ENCODE peak calls at places on chromosomes 4 and X, in nine cellular contexts. R is body of pancreas, W is amygdala, B is GM13977, M is astrocyte of the spinal cord, F is cortex of kidney, U is H1, C is nephron progenitor cell, D is cardiac fibroblast. E is an unnamed sample.

GRCh38 chrX:74450803-74451449 is 29.6 kb downstream of the SLC16A2 start:
- DNase-seq in R (no peak), W (no peak), B (no peak), M (peak), F (no peak), U (no peak), C (no peak), D (peak), E (no peak)

GRCh38 chr4:155759372-155760252 is 791 bp downstream of the GUCY1B1 start:
- DNase-seq in R (peak), W (peak), B (peak), M (no peak), F (peak), U (no peak), C (peak), D (peak), E (peak)

GRCh38 chrX:154600962-154601374 is 16.0 kb downstream of the CTAG1A start:
- DNase-seq in R (no peak), W (no peak), B (no peak), M (peak), F (no peak), U (no peak), C (no peak), D (peak), E (no peak)

GRCh38 chrX:40343319-40343718 is 237.5 kb upstream of the ATP6AP2 start:
- DNase-seq in R (no peak), W (no peak), B (no peak), M (no peak), F (no peak), U (no peak), C (no peak), D (no peak), E (no peak)

GRCh38 chrX:44072631-44073030 is 99.4 kb upstream of the NDP start:
- DNase-seq in R (no peak), W (no peak), B (no peak), M (peak), F (no peak), U (no peak), C (no peak), D (no peak), E (no peak)

GRCh38 chr4:48939785-48940184 is 33.2 kb upstream of the OCIAD2 start:
- DNase-seq in R (no peak), W (no peak), B (no peak), M (peak), F (no peak), U (no peak), C (no peak), D (peak), E (no peak)

GRCh38 chrX:6184900-6185515 is 43.7 kb downstream of the NLGN4X start:
- DNase-seq in R (peak), W (no peak), B (no peak), M (peak), F (no peak), U (no peak), C (no peak), D (peak), E (peak)

GRCh38 chrX:131595120-131595519 is 51.2 kb downstream of the OR13H1 start:
- DNase-seq in R (no peak), W (no peak), B (no peak), M (no peak), F (no peak), U (no peak), C (no peak), D (peak), E (no peak)

GRCh38 chr4:186723207-186724047 is at the start of gene FAT1:
- DNase-seq in R (peak), W (no peak), B (no peak), M (peak), F (no peak), U (no peak), C (peak), D (peak), E (peak)

GRCh38 chr4:16056681-16057400 is 27.0 kb downstream of the PROM1 start:
- DNase-seq in R (peak), W (no peak), B (no peak), M (no peak), F (no peak), U (no peak), C (peak), D (no peak), E (no peak)

GRCh38 chrX:119389214-119389613 is 9.9 kb upstream of the SLC25A43 start:
- DNase-seq in R (no peak), W (no peak), B (no peak), M (no peak), F (no peak), U (no peak), C (no peak), D (no peak), E (no peak)

E was measured in ureter.